ENCODE peak calls at places on chromosomes 2 and 18, in four cellular contexts. K is H1, O is HepG2, U is K562. I is an unnamed sample.

GRCh38 chr2:187470698-187471097 is 22.6 kb upstream of the CALCRL start:
- DNase-seq in K (no peak), O (no peak), U (no peak), I (no peak)

GRCh38 chr2:240936106-240936505 is 30.0 kb downstream of the CROCC2 start:
- DNase-seq in K (no peak), O (no peak), U (no peak), I (no peak)

GRCh38 chr2:83112863-83113262 is 1346.2 kb downstream of the SUCLG1 start:
- DNase-seq in K (no peak), U (no peak), O (no peak), I (no peak)

GRCh38 chr2:229539628-229540027 is 174.7 kb downstream of the DNER start:
- DNase-seq in O (no peak), K (no peak), U (no peak), I (no peak)

GRCh38 chr2:177264209-177264538 is 353 bp downstream of the NFE2L2 start:
- DNase-seq in K (no peak), U (no peak), O (no peak), I (no peak)

GRCh38 chr2:132703396-132703795 is 33.4 kb upstream of the LYPD1 start:
- DNase-seq in U (no peak), K (no peak), O (no peak), I (no peak)

GRCh38 chr2:112622528-112622849 is 23.2 kb upstream of the SLC20A1 start:
- DNase-seq in K (no peak), U (no peak), O (no peak), I (no peak)

GRCh38 chr2:51201295-51201694 is 169.4 kb upstream of the NRXN1 start:
- DNase-seq in O (no peak), K (no peak), U (no peak), I (no peak)

GRCh38 chr2:37916512-37917082 is 8.5 kb upstream of the RMDN2 start:
- DNase-seq in K (no peak), O (no peak), U (no peak), I (peak)

GRCh38 chr18:13217466-13217961 is 1.0 kb upstream of the LDLRAD4 start:
- DNase-seq in K (peak), O (no peak), U (peak), I (peak)

GRCh38 chr18:56650056-56650455 is 1.1 kb upstream of the WDR7 start:
- DNase-seq in U (no peak), O (no peak), K (no peak), I (no peak)

GRCh38 chr18:44799422-44800421 is 119.0 kb downstream of the SETBP1 start:
- DNase-seq in K (no peak), O (no peak), U (no peak), I (no peak)

GRCh38 chr2:88051792-88052191 is 3.8 kb downstream of the KRCC1 start:
- DNase-seq in O (no peak), K (no peak), U (no peak), I (no peak)

GRCh38 chr18:40904295-40904694 is 1050.7 kb upstream of the PIK3C3 start:
- DNase-seq in K (no peak), O (no peak), U (no peak), I (no peak)

GRCh38 chr2:138763971-138764370 is 16.2 kb downstream of the NXPH2 start:
- DNase-seq in U (no peak), K (no peak), O (no peak), I (no peak)

GRCh38 chr2:168560817-168561485 is 104.9 kb downstream of the CERS6 start:
- DNase-seq in U (no peak), O (no peak), K (no peak), I (peak)

GRCh38 chr18:39453882-39454281 is 1888.3 kb upstream of the CELF4 start:
- DNase-seq in U (no peak), K (no peak), O (peak), I (peak)

GRCh38 chr18:59042477-59042842 is 97.2 kb upstream of the SEC11C start:
- DNase-seq in O (no peak), K (no peak), U (no peak), I (no peak)
- H3K9ac ChIP-seq in O (no peak), K (no peak), U (no peak), I (no peak)

GRCh38 chr18:36420826-36421225 is 123.3 kb downstream of the FHOD3 start:
- DNase-seq in U (no peak), K (no peak), O (no peak), I (no peak)
- TF ChIP-seq JUN in U (no peak), K (no peak), O (no peak), I (no peak)

GRCh38 chr18:51751901-51752300 is 554.4 kb upstream of the MEX3C start:
- DNase-seq in U (no peak), O (no peak), K (no peak), I (no peak)
- TF ChIP-seq EZH2 in U (no peak), O (no peak), K (no peak), I (no peak)

DNA sequence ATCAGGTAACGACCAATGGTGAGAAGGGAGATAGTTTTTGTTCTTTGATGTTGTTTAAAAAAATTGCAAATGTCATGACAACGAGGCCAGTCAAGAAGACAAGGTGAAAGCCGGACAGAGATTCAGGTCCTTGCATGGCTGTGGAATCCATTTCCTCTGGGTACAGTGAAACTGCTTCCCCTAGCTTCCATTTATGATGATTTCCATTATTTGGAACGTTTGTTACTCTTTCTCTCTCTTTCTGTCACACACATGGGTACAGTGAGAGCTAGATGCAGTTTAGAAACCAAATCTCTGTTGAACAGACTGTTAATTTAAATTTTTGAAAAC is 57.4 kb upstream of the MSH2 start:
- DNase-seq in K (no peak), U (no peak), O (peak), I (peak)
- H3K9ac ChIP-seq in K (peak), U (no peak), O (peak), I (peak)